ENCODE peak calls at places on chromosomes 3 and 15, in ten cellular contexts. One of them, this sample, is unnamed.

GRCh38 chr3:140091143-140091542 is 156.2 kb downstream of the CLSTN2 start:
- DNase-seq in left cardiac atrium: no peak
- DNase-seq in HS-5: no peak
- DNase-seq in iPS-NIHi11: no peak
- DNase-seq in NCI-H2081: no peak
- DNase-seq in amniotic epithelial cell: peak; percentile 2
- DNase-seq in NCI-H1417: no peak
- DNase-seq in stimulated activated CD4-positive, alpha-beta T cell treated with anti-CD3 and anti-CD28 coated beads, Interleukin-4, amount 100 ng/mL, for 48 hours: no peak
- DNase-seq in EL: no peak
- DNase-seq in NCI-H1436: no peak
- DNase-seq in this sample: no peak

GRCh38 chr3:27568393-27568792 is 84.2 kb upstream of the SLC4A7 start:
- DNase-seq in left cardiac atrium: peak; percentile 69
- DNase-seq in HS-5: no peak
- DNase-seq in iPS-NIHi11: no peak
- DNase-seq in NCI-H2081: peak; percentile 73
- DNase-seq in amniotic epithelial cell: peak; percentile 14
- DNase-seq in NCI-H1417: no peak
- DNase-seq in stimulated activated CD4-positive, alpha-beta T cell treated with anti-CD3 and anti-CD28 coated beads, Interleukin-4, amount 100 ng/mL, for 48 hours: no peak
- DNase-seq in EL: peak; percentile 88
- DNase-seq in NCI-H1436: peak; percentile 31
- DNase-seq in this sample: peak; percentile 87

GRCh38 chr3:183774631-183775030 is 50.7 kb downstream of the MAP6D1 start:
- DNase-seq in left cardiac atrium: no peak
- DNase-seq in HS-5: peak; percentile 49
- DNase-seq in iPS-NIHi11: no peak
- DNase-seq in NCI-H2081: no peak
- DNase-seq in amniotic epithelial cell: peak; percentile 62
- DNase-seq in NCI-H1417: no peak
- DNase-seq in stimulated activated CD4-positive, alpha-beta T cell treated with anti-CD3 and anti-CD28 coated beads, Interleukin-4, amount 100 ng/mL, for 48 hours: no peak
- DNase-seq in EL: peak; percentile 87
- DNase-seq in NCI-H1436: no peak
- DNase-seq in this sample: no peak

GRCh38 chr3:111669926-111670630 is 74.9 kb upstream of the ZBED2 start:
- DNase-seq in left cardiac atrium: no peak
- DNase-seq in HS-5: no peak
- DNase-seq in iPS-NIHi11: no peak
- DNase-seq in NCI-H2081: no peak
- DNase-seq in amniotic epithelial cell: peak; percentile 58
- DNase-seq in NCI-H1417: no peak
- DNase-seq in stimulated activated CD4-positive, alpha-beta T cell treated with anti-CD3 and anti-CD28 coated beads, Interleukin-4, amount 100 ng/mL, for 48 hours: no peak
- DNase-seq in EL: peak; percentile 92
- DNase-seq in NCI-H1436: no peak
- DNase-seq in this sample: peak; percentile 76

GRCh38 chr15:59247364-59247763 is 40.7 kb downstream of the LDHAL6B start:
- DNase-seq in left cardiac atrium: peak; percentile 59
- DNase-seq in HS-5: peak; percentile 25
- DNase-seq in iPS-NIHi11: peak; percentile 72
- DNase-seq in NCI-H2081: peak; percentile 55
- DNase-seq in amniotic epithelial cell: peak; percentile 78
- DNase-seq in NCI-H1417: peak; percentile 56
- DNase-seq in stimulated activated CD4-positive, alpha-beta T cell treated with anti-CD3 and anti-CD28 coated beads, Interleukin-4, amount 100 ng/mL, for 48 hours: peak; percentile 22
- DNase-seq in EL: peak; percentile 71
- DNase-seq in NCI-H1436: peak; percentile 77
- DNase-seq in this sample: peak; percentile 72

GRCh38 chr3:21414506-21414905 is 336.5 kb downstream of the ZNF385D start:
- DNase-seq in left cardiac atrium: no peak
- DNase-seq in HS-5: no peak
- DNase-seq in iPS-NIHi11: no peak
- DNase-seq in NCI-H2081: no peak
- DNase-seq in amniotic epithelial cell: no peak
- DNase-seq in NCI-H1417: no peak
- DNase-seq in stimulated activated CD4-positive, alpha-beta T cell treated with anti-CD3 and anti-CD28 coated beads, Interleukin-4, amount 100 ng/mL, for 48 hours: no peak
- DNase-seq in EL: no peak
- DNase-seq in NCI-H1436: no peak
- DNase-seq in this sample: no peak

GRCh38 chr15:91104111-91104510 is 4.1 kb downstream of the SV2B start:
- DNase-seq in left cardiac atrium: peak; percentile 57
- DNase-seq in HS-5: no peak
- DNase-seq in iPS-NIHi11: no peak
- DNase-seq in NCI-H2081: peak; percentile 39
- DNase-seq in amniotic epithelial cell: no peak
- DNase-seq in NCI-H1417: no peak
- DNase-seq in stimulated activated CD4-positive, alpha-beta T cell treated with anti-CD3 and anti-CD28 coated beads, Interleukin-4, amount 100 ng/mL, for 48 hours: no peak
- DNase-seq in EL: no peak
- DNase-seq in NCI-H1436: no peak
- DNase-seq in this sample: no peak

GRCh38 chr15:62272290-62272689 is 107.2 kb upstream of the C2CD4B start:
- DNase-seq in left cardiac atrium: no peak
- DNase-seq in HS-5: no peak
- DNase-seq in iPS-NIHi11: no peak
- DNase-seq in NCI-H2081: no peak
- DNase-seq in amniotic epithelial cell: no peak
- DNase-seq in NCI-H1417: no peak
- DNase-seq in stimulated activated CD4-positive, alpha-beta T cell treated with anti-CD3 and anti-CD28 coated beads, Interleukin-4, amount 100 ng/mL, for 48 hours: no peak
- DNase-seq in EL: no peak
- DNase-seq in NCI-H1436: no peak
- DNase-seq in this sample: no peak